ENCODE peak calls at places on chromosomes 3 and 15, in ten cellular contexts. F is HepG2, E is neural progenitor cell, H is IMR-90, U is MM.1S, L is GM12878, M is colonic mucosa, Q is H1, S is mammary epithelial cell, Y is HCT116. V is an unnamed sample.

GRCh38 chr3:34948431-34948971 is 690.8 kb upstream of the ARPP21 start:
- DNase-seq in F (no peak), E (no peak), H (no peak), U (no peak), L (no peak), M (no peak), Q (no peak), S (no peak), Y (no peak), V (no peak)

GRCh38 chr3:190175490-190175889 is 54.8 kb upstream of the P3H2 start:
- DNase-seq in F (no peak), E (peak), H (peak), U (no peak), L (no peak), M (no peak), Q (no peak), S (peak), Y (no peak), V (no peak)

GRCh38 chr3:46700772-46701171 is 420 bp upstream of the TMIE start:
- DNase-seq in F (no peak), E (peak), H (no peak), U (no peak), L (no peak), M (no peak), Q (no peak), S (no peak), Y (no peak), V (peak)

GRCh38 chr3:194278186-194278845 is 72.8 kb downstream of the CPN2 start:
- DNase-seq in F (no peak), E (no peak), H (no peak), U (no peak), L (no peak), M (no peak), Q (no peak), S (no peak), Y (no peak), V (no peak)

GRCh38 chr15:57146394-57147140 is 228.1 kb downstream of the TCF12 start:
- DNase-seq in F (peak), E (peak), H (peak), U (peak), L (no peak), M (peak), Q (no peak), S (peak), Y (peak), V (no peak)

GRCh38 chr3:48993834-48994233 is 3.8 kb downstream of the P4HTM start:
- DNase-seq in F (no peak), E (no peak), H (no peak), U (no peak), L (no peak), M (no peak), Q (no peak), S (no peak), Y (no peak), V (no peak)

GRCh38 chr15:68208136-68208535 is 3.0 kb upstream of the CALML4 start:
- DNase-seq in F (no peak), E (no peak), H (no peak), U (no peak), L (no peak), M (no peak), Q (no peak), S (no peak), Y (no peak), V (no peak)

GRCh38 chr3:85090495-85090894 is 131.7 kb downstream of the CADM2 start:
- DNase-seq in F (peak), E (peak), H (no peak), U (no peak), L (no peak), M (no peak), Q (no peak), S (no peak), Y (no peak), V (no peak)

GRCh38 chr3:127373701-127374625 is 86.1 kb upstream of the PRR20G start:
- DNase-seq in F (no peak), E (peak), H (no peak), U (no peak), L (no peak), M (peak), Q (no peak), S (no peak), Y (peak), V (peak)

GRCh38 chr15:48541659-48542334 is 103.7 kb downstream of the FBN1 start:
- DNase-seq in F (no peak), E (no peak), H (peak), U (peak), L (peak), M (no peak), Q (no peak), S (peak), Y (no peak), V (no peak)

GRCh38 chr15:49137861-49138260 is 17.5 kb downstream of the COPS2 start:
- DNase-seq in F (no peak), E (no peak), H (peak), U (no peak), L (no peak), M (no peak), Q (no peak), S (no peak), Y (no peak), V (no peak)

GRCh38 chr3:194091141-194091540 is 44.8 kb upstream of the HES1 start:
- DNase-seq in F (no peak), E (no peak), H (peak), U (no peak), L (no peak), M (no peak), Q (no peak), S (peak), Y (no peak), V (no peak)

GRCh38 chr15:29316422-29316821 is 46.8 kb upstream of the NSMCE3 start:
- DNase-seq in F (no peak), E (no peak), H (no peak), U (no peak), L (no peak), M (no peak), Q (no peak), S (no peak), Y (no peak), V (no peak)

GRCh38 chr3:45592830-45593707 is 1.5 kb upstream of the LIMD1 start:
- DNase-seq in F (peak), E (peak), H (peak), U (peak), L (no peak), M (peak), Q (peak), S (peak), Y (peak), V (peak)

DNA sequence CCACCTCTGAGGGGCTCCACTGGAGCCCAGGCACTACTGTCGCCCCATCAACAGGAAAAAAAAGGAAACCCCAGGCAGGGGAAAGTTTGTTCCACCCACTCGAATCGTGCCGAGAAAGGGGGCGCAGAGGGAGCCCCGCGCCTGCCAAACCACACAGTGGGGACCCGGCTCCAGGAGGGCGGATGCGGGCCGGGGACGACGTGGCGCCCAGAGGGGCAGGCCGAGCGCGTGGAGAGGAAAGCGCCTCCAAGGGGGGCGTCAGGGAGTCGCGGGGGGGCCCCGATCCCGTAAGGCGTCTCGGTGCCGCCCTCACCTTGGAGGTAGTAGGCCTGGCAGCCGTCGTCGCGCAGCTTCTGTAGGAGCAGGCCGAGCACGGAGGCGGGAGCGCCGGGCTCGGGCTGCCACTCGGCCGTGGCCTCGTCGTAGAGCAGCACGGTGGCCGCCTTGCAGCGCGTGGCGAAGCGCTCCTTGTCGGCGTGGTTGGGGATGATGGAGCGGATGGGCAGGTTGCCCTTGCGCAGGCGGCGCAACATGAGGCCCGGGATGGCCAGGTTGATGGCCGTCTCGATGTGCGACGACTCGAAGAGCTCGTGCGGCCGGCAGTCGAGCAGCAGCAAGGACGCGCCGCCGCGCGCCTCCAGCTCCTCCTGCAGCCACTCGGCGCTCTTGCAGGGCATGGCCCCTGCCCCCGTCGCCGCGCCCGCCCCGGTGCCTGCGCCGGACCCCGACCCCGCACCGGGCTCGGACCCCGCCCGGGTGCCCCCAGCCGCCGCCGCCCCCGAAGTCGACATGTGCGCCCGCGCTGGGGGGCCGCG is 627 bp downstream of the DUSP7 start:
- DNase-seq in F (peak), E (peak), H (peak), U (peak), L (no peak), M (peak), Q (no peak), S (no peak), Y (no peak), V (peak)
- TF ChIP-seq CTCF in F (peak), E (peak), H (peak), U (no peak), L (peak), M (no peak), Q (no peak), S (no peak), Y (no peak), V (peak)

DNA sequence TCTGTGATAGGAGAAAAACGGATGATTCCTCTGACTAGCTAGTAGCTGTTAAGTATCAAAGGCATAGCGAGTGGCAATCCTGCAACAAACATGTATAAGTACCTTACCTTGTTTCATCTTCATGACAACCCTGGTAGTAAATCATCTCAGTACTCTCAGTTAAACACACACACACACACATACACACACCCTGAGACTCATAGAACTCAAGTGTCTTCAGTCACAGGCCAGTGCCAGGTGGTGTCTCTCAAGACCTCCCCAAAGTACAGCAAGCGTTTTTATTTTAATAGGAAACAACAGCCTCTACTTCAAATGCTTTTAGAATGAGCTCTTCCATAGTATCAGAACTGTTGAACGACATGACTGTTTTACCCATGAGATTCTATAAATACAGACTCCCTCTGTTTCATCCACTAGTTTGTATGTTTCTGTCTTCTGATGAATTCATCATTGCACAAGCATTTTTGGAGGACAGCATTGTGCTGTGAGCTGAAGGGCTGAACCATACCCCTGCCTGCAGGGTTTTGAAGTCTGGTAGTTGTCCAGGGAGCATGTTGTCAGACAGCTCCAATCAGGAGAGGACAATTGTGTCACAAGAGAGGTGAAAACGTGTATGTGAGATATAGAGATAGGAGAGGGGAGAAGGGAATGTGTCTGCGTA is 200.9 kb upstream of the BCL6 start:
- DNase-seq in F (peak), E (no peak), H (peak), U (no peak), L (no peak), M (no peak), Q (no peak), S (no peak), Y (no peak), V (no peak)
- H3K4me3 ChIP-seq in F (no peak), E (no peak), H (no peak), U (no peak), L (no peak), M (no peak), Q (no peak), S (no peak), Y (no peak), V (no peak)

GRCh38 chr15:45747426-45747825 is 112.6 kb downstream of the SQOR start:
- DNase-seq in F (no peak), E (no peak), H (no peak), U (no peak), L (no peak), M (no peak), Q (no peak), S (peak), Y (no peak), V (no peak)
- H3K9ac ChIP-seq in F (no peak), E (no peak), H (no peak), U (no peak), L (no peak), M (no peak), Q (no peak), S (no peak), Y (no peak), V (no peak)

GRCh38 chr3:151085227-151085888 is at the start of gene MED12L:
- DNase-seq in F (peak), E (peak), H (peak), U (peak), L (no peak), M (peak), Q (no peak), S (peak), Y (peak), V (peak)

GRCh38 chr3:151085889-151086483 is 522 bp downstream of the MED12L start:
- DNase-seq in F (no peak), E (peak), H (no peak), U (peak), L (no peak), M (peak), Q (no peak), S (no peak), Y (no peak), V (peak)

GRCh38 chr3:151087648-151088047 is 2.2 kb downstream of the MED12L start:
- DNase-seq in F (no peak), E (no peak), H (no peak), U (no peak), L (no peak), M (no peak), Q (no peak), S (no peak), Y (no peak), V (no peak)

GRCh38 chr3:151084893-151085226 is 604 bp upstream of the MED12L start:
- DNase-seq in F (no peak), E (no peak), H (no peak), U (no peak), L (no peak), M (no peak), Q (no peak), S (no peak), Y (no peak), V (no peak)

DNA sequence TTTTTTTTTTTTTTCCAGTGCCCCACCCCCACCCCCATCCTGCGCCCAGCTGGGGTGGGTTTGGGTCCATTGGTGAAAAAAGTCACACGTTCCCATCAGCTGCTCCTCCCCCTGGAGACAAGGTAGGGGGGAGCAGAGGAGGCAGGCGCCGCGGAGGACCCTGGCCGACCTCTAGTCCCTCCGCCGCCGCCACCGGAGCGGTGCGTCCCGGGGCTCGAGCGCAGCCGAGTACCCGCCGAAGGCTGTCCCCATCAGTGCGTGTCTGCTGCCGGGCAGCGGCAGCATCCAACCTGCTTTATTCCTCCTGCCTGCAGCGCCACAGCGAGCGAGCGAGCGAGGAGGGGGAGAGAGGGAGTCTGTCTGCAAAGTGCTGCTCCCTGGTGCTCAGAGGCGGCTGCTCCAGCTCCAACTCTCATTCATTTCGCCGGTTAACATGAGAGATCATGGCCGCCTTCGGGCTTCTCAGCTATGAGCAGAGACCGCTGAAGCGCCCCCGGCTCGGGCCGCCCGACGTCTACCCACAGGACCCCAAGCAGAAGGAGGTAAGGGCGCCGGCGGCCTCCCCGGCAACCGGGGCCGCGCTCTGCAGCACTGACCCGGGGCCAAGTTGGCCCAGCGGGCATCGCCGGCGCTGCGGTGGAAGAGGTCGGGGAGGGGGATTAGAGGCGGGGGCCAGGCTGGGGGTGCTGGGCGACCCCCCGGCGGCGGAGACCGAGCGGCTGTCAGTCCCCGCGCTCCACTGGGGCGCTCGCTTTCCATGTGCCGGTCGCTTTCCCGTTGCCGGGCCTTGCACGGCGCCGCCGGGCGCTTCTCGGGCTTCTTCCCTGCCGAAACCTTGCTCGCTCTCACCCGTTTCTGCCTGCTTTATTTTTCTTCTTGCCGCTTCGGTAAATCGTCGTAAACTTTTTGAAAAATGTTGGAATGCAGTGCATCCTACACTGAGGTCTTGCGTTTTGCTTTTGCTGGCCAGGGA is 1.3 kb downstream of the MED12L start:
- DNase-seq in F (peak), E (peak), H (peak), U (peak), L (no peak), M (peak), Q (no peak), S (peak), Y (peak), V (peak)
- TF ChIP-seq CTCF in F (peak), E (peak), H (peak), U (peak), L (peak), M (no peak), Q (peak), S (peak), Y (peak), V (peak)

DNA sequence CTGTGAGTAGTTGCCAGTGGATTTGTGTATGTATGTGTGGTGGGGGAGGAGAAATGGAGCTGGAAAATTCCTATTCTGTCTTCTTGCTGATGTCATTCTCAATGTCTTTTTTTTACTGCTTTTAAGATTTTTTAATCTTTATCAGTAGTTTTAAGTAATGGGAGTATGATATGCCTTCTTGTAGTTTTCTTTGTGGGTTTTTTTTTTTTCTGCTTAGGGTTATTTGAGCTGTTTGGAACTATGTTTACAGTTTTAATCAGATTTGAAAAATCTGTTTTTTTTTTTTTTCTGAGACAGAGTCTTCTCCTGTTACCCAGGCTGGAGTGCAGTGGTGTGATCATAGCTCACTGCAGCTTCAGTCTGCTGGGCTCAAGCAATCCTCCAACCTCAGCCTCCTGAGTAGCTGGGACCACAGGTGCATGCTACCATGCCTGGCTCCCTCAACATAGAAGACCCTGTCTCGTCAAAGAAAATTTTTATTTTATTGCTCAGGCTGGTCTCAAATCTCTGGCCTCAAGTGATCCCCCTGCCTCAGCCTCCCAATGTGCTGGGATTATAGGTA is 37.1 kb downstream of the RPL39L start:
- DNase-seq in F (no peak), E (no peak), H (peak), U (peak), L (no peak), M (no peak), Q (no peak), S (no peak), Y (no peak), V (no peak)
- H3K4me3 ChIP-seq in F (peak), E (no peak), H (peak), U (peak), L (no peak), M (no peak), Q (no peak), S (peak), Y (no peak), V (peak)

V was measured in kidney.